ENCODE peak calls at places on chromosomes 2 and 18, in six cellular contexts. S is astrocyte, J is spleen, V is cardiac fibroblast, G is transverse colon, U is left ventricle myocardium inferior. O is an unnamed sample.

GRCh38 chr2:176680916-176681315 is 411.7 kb downstream of the MTX2 start:
- DNase-seq in G (no peak), S (no peak), V (no peak), J (no peak), U (no peak), O (no peak)

GRCh38 chr2:193373139-193373538 is 1178.4 kb upstream of the TMEFF2 start:
- DNase-seq in V (no peak), G (no peak), S (peak), J (no peak), U (no peak), O (no peak)

GRCh38 chr2:10283106-10284062 is 19.3 kb upstream of the HPCAL1 start:
- DNase-seq in U (no peak), S (peak), J (no peak), V (peak), G (no peak), O (no peak)

GRCh38 chr2:167510071-167510759 is 621.9 kb downstream of the XIRP2 start:
- DNase-seq in V (peak), G (no peak), S (peak), U (no peak), J (no peak), O (no peak)

GRCh38 chr2:47091118-47091517 is 64.0 kb downstream of the STPG4 start:
- DNase-seq in J (no peak), S (peak), V (peak), G (no peak), U (no peak), O (no peak)

GRCh38 chr18:8051388-8051787 is 484.3 kb downstream of the PTPRM start:
- DNase-seq in J (no peak), S (no peak), U (no peak), G (no peak), V (peak), O (no peak)

GRCh38 chr2:153059338-153060052 is 341.1 kb downstream of the ARL6IP6 start:
- DNase-seq in U (no peak), V (no peak), S (peak), G (no peak), J (no peak), O (no peak)

GRCh38 chr2:230054079-230054478 is 14.6 kb downstream of the SLC16A14 start:
- DNase-seq in S (peak), U (no peak), G (no peak), V (peak), J (no peak), O (no peak)

GRCh38 chr2:73268831-73269685 is 15.2 kb downstream of the FBXO41 start:
- DNase-seq in S (no peak), G (peak), J (peak), V (peak), U (no peak), O (peak)

GRCh38 chr2:20381457-20381856 is 30.8 kb upstream of the PUM2 start:
- DNase-seq in S (no peak), U (no peak), V (peak), J (no peak), G (peak), O (no peak)

GRCh38 chr2:109378682-109379081 is 235.1 kb downstream of the SEPTIN10 start:
- DNase-seq in S (no peak), U (no peak), G (no peak), V (peak), J (peak), O (no peak)

GRCh38 chr2:151280276-151280675 is 9.2 kb downstream of the NMI start:
- DNase-seq in S (peak), U (no peak), J (no peak), V (peak), G (no peak), O (no peak)

GRCh38 chr2:128279786-128280701 is 38.6 kb downstream of the HS6ST1 start:
- DNase-seq in G (peak), V (no peak), J (peak), S (no peak), U (peak), O (no peak)

GRCh38 chr2:109285244-109285651 is 156.2 kb downstream of the SH3RF3 start:
- DNase-seq in G (no peak), J (peak), U (no peak), V (peak), S (peak), O (no peak)

GRCh38 chr2:12277305-12278034 is 439.3 kb upstream of the TRIB2 start:
- DNase-seq in V (peak), J (no peak), G (no peak), U (no peak), S (peak), O (no peak)
- H3K4me3 ChIP-seq in V (no peak), J (no peak), G (no peak), U (no peak), S (no peak), O (no peak)

DNA sequence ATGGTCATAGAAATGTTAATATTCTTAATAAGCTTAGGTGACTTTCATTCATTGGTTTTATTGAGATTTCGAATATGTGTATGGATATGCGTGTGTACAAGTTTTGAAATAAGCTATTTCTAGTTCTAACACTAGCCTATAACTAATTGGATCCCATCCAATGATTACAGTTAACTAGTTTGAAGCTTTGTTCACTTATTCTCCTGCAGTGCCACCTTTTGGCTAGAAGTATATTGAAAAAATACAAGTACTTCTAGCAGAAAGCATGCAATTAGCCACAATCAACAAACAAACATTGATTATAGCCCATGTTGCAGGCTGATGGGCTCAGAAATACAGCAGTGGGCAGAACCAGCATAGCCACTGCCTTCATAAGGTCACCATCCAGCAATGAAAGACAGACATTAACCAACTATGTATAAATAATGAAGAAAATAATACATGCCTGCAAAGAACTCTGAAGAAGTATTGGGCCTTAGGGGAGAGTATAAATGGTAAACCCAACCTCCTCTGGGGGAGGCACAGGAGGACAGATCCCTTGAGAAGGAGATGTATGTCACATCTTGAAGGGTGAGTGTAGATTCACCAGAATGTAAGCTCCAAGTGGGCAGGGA is 5.1 kb upstream of the PIEZO2 start:
- DNase-seq in G (no peak), S (peak), U (no peak), J (no peak), V (peak), O (peak)
- TF ChIP-seq CTCF in G (no peak), S (peak), U (peak), J (no peak), V (peak), O (peak)

GRCh38 chr2:104434966-104435365 is 418.9 kb upstream of the POU3F3 start:
- DNase-seq in V (no peak), U (no peak), G (no peak), J (no peak), S (no peak), O (no peak)
- H3K4me3 ChIP-seq in V (no peak), U (no peak), G (no peak), J (no peak), S (peak), O (peak)

DNA sequence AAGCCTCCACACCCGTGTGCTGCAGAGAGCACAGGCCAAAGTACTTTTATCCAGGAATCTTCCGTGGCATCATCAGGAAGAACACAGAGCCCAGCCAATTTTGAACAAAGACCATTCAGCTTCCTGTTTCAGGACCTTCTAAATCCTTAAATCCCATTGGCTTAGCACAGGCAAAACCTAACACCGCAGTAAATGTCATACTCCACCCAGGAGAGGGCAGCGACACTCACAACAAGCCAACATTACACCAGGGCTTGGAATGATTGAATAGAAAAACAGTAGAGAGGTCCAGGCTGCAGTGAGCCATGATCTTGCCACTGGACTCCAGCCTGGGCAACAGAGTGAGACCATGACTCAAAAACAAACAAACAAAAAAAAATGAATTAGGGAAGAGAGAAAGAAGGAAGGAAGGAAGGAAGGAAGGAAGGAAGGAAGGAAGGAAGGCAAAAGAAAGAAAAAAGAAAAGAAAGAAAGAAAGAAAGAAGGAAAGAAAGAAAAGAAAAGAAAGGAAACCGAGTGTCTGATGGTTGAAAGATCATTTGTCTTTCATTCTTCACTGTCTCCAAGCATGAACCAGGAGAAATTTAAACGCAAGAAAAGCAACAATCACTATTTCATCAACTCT is 144.6 kb upstream of the SATB2 start:
- DNase-seq in G (peak), S (no peak), V (no peak), U (no peak), J (no peak), O (no peak)
- TF ChIP-seq CTCF in G (peak), S (peak), V (no peak), U (no peak), J (no peak), O (no peak)

DNA sequence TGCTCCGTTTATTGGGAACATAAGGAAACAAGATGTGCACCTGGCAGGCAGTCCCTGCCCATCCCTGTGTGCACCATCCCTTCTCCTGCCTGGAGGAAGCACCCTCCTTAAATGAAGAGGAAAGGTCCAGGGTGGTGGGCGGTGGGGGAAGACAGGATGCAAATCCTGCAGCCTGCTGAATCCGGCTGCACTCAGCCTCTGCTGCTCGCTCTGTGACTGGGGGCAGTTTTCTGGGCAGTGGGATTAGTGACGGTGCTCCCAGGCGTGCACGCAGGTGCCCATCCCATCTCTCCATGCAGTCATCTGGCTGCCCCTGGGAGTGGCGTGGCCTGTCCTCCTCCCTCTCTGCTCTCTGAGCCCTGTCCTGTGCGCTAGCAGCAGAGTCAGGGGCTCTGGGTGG is 371.3 kb upstream of the MYT1L start:
- DNase-seq in S (no peak), G (no peak), V (no peak), U (no peak), J (peak), O (no peak)
- H3K4me3 ChIP-seq in S (no peak), G (no peak), V (no peak), U (no peak), J (no peak), O (no peak)